ENCODE peak calls at places on chromosomes 12 and 14, in seven cellular contexts. One of them, this sample, is unnamed.

GRCh38 chr12:6773662-6774351 is 1.5 kb downstream of the LAG3 start:
- DNase-seq in sigmoid colon: no peak
- DNase-seq in GM12878: no peak
- DNase-seq in adrenal gland: no peak
- DNase-seq in suprapubic skin: no peak
- DNase-seq in Peyer's patch: no peak
- DNase-seq in testis: no peak
- DNase-seq in this sample: no peak

GRCh38 chr12:112172556-112173324 is 47.4 kb downstream of the TRAFD1 start:
- DNase-seq in sigmoid colon: peak
- DNase-seq in GM12878: no peak
- DNase-seq in adrenal gland: no peak
- DNase-seq in suprapubic skin: peak
- DNase-seq in Peyer's patch: no peak
- DNase-seq in testis: no peak
- DNase-seq in this sample: no peak

GRCh38 chr14:74647061-74647833 is 35.2 kb upstream of the LTBP2 start:
- DNase-seq in sigmoid colon: peak
- DNase-seq in GM12878: no peak
- DNase-seq in adrenal gland: no peak
- DNase-seq in suprapubic skin: no peak
- DNase-seq in Peyer's patch: no peak
- DNase-seq in testis: no peak
- DNase-seq in this sample: no peak

GRCh38 chr14:69298131-69299071 is 38.4 kb downstream of the GALNT16 start:
- DNase-seq in sigmoid colon: no peak
- DNase-seq in GM12878: no peak
- DNase-seq in adrenal gland: peak
- DNase-seq in suprapubic skin: no peak
- DNase-seq in Peyer's patch: no peak
- DNase-seq in testis: peak
- DNase-seq in this sample: no peak

GRCh38 chr12:45991289-45992249 is 1.2 kb upstream of the SCAF11 start:
- DNase-seq in sigmoid colon: peak
- DNase-seq in GM12878: no peak
- DNase-seq in adrenal gland: peak
- DNase-seq in suprapubic skin: peak
- DNase-seq in Peyer's patch: peak
- DNase-seq in testis: peak
- DNase-seq in this sample: peak

GRCh38 chr12:6697584-6698351 is 2.8 kb downstream of the PIANP start:
- DNase-seq in sigmoid colon: peak
- DNase-seq in GM12878: no peak
- DNase-seq in adrenal gland: peak
- DNase-seq in suprapubic skin: no peak
- DNase-seq in Peyer's patch: no peak
- DNase-seq in testis: peak
- DNase-seq in this sample: no peak

GRCh38 chr14:56247495-56248087 is 129.4 kb downstream of the PELI2 start:
- DNase-seq in sigmoid colon: no peak
- DNase-seq in GM12878: no peak
- DNase-seq in adrenal gland: no peak
- DNase-seq in suprapubic skin: no peak
- DNase-seq in Peyer's patch: no peak
- DNase-seq in testis: no peak
- DNase-seq in this sample: no peak

GRCh38 chr14:91835920-91836843 is 31.2 kb downstream of the TC2N start:
- DNase-seq in sigmoid colon: peak
- DNase-seq in GM12878: no peak
- DNase-seq in adrenal gland: peak
- DNase-seq in suprapubic skin: peak
- DNase-seq in Peyer's patch: peak
- DNase-seq in testis: peak
- DNase-seq in this sample: peak

GRCh38 chr12:57368349-57369095 is 62.3 kb downstream of the R3HDM2 start:
- DNase-seq in sigmoid colon: no peak
- DNase-seq in GM12878: no peak
- DNase-seq in adrenal gland: peak
- DNase-seq in suprapubic skin: no peak
- DNase-seq in Peyer's patch: no peak
- DNase-seq in testis: no peak
- DNase-seq in this sample: no peak

GRCh38 chr14:31435276-31435675 is 14.9 kb upstream of the HEATR5A start:
- DNase-seq in sigmoid colon: no peak
- DNase-seq in GM12878: no peak
- DNase-seq in adrenal gland: no peak
- DNase-seq in suprapubic skin: no peak
- DNase-seq in Peyer's patch: no peak
- DNase-seq in testis: no peak
- DNase-seq in this sample: no peak

GRCh38 chr14:60210703-60211102 is 38.3 kb upstream of the PPM1A start:
- DNase-seq in sigmoid colon: no peak
- DNase-seq in GM12878: no peak
- DNase-seq in adrenal gland: no peak
- DNase-seq in suprapubic skin: no peak
- DNase-seq in Peyer's patch: no peak
- DNase-seq in testis: no peak
- DNase-seq in this sample: no peak

GRCh38 chr14:60206249-60206670 is 41.1 kb upstream of the DHRS7 start:
- DNase-seq in sigmoid colon: no peak
- DNase-seq in GM12878: no peak
- DNase-seq in adrenal gland: no peak
- DNase-seq in suprapubic skin: no peak
- DNase-seq in Peyer's patch: no peak
- DNase-seq in testis: no peak
- DNase-seq in this sample: no peak

GRCh38 chr14:60206837-60207533 is 41.8 kb upstream of the DHRS7 start:
- DNase-seq in sigmoid colon: no peak
- DNase-seq in GM12878: peak
- DNase-seq in adrenal gland: no peak
- DNase-seq in suprapubic skin: no peak
- DNase-seq in Peyer's patch: no peak
- DNase-seq in testis: no peak
- DNase-seq in this sample: no peak

GRCh38 chr14:60204104-60204842 is 39.1 kb upstream of the DHRS7 start:
- DNase-seq in sigmoid colon: no peak
- DNase-seq in GM12878: peak
- DNase-seq in adrenal gland: no peak
- DNase-seq in suprapubic skin: no peak
- DNase-seq in Peyer's patch: no peak
- DNase-seq in testis: no peak
- DNase-seq in this sample: no peak

DNA sequence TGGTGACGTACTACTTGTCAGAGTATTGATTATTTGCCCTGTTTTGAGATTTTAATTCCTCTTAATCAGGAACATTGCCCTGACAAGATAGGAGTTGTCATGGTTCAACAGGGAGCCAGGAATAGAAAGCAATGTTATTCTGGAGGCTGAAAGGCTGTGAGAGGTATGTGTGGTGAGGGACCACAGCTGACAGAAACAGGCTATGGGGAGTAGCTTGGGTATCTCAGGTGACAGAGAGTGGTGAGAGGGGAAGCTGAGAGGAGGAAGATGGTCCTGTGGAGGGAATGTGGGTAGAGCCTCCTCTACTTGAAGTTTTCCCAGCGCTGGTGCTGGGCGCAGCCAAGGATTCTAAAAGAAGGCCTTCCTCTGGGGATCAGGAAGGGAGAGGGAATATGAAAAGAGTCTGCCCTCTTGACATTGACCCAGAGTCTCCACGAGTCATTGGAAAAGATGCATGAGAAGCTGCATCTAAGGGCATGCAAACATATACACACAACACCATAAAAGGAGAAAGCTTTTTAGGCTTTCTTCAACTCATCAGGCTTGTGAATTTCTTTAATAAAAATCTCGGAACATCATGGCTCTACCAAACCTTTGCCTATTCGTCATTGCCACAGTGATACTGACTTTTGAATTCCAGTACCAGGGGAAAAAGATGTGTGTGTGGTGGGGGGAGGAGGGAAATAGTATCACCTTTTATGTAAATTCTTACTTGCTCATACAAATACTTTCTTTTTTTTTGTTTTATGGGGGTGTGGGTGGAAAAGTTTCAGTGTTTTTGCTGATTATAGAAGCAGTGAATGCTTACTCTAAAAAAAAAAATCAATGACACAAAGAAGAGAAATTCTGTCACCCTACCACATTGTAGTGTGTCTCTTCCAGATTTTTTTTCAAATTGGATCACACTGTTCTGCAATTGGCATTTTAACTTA is 39.9 kb upstream of the DHRS7 start:
- DNase-seq in sigmoid colon: no peak
- DNase-seq in GM12878: peak
- DNase-seq in adrenal gland: no peak
- DNase-seq in suprapubic skin: no peak
- DNase-seq in Peyer's patch: no peak
- DNase-seq in testis: no peak
- DNase-seq in this sample: no peak
- TF ChIP-seq POLR2A in sigmoid colon: no peak
- TF ChIP-seq POLR2A in GM12878: peak
- TF ChIP-seq POLR2A in adrenal gland: no peak
- TF ChIP-seq POLR2A in suprapubic skin: no peak
- TF ChIP-seq POLR2A in Peyer's patch: no peak
- TF ChIP-seq POLR2A in testis: no peak
- TF ChIP-seq POLR2A in this sample: no peak

DNA sequence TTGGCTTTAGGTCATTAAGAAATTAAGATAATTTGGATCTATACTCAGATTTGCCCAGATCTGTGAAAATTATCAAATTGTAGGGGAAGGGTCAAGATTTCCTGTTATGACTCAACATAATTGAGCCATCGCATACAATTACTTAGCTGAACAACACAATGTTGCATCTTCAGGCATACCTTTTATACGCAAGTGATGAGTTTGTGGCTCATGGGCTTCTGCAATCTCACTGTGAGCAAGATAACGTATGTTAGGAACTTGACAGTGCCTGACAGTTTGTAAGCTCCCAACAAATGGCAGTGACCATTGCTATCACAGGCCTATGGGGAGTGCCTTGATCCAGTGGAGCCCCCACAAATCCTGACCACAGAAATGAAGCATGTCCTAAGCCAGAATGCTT is 199.7 kb downstream of the BCAT1 start:
- DNase-seq in sigmoid colon: no peak
- DNase-seq in GM12878: no peak
- DNase-seq in adrenal gland: no peak
- DNase-seq in suprapubic skin: no peak
- DNase-seq in Peyer's patch: no peak
- DNase-seq in testis: no peak
- DNase-seq in this sample: no peak
- H3K4me3 ChIP-seq in sigmoid colon: no peak
- H3K4me3 ChIP-seq in GM12878: no peak
- H3K4me3 ChIP-seq in adrenal gland: no peak
- H3K4me3 ChIP-seq in suprapubic skin: no peak
- H3K4me3 ChIP-seq in Peyer's patch: no peak
- H3K4me3 ChIP-seq in testis: no peak
- H3K4me3 ChIP-seq in this sample: no peak

DNA sequence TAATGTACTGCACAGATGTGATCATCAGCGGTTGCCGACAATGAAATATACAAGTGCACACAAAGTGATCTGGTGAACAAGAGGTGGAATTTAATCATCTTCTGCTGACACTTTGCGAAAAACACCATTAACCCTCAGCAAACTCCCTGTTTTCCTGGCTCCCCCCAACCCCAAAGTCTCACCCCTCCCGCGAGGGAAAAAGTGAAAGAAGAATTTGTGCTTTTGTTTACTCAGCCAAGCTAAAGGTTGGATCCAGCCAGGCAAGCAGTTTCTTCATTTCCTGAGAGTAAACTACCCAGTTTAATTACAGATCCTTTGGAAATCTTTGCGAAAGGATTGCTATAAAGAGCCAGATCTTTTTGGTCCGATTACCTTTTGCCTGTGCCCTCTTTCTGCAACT is 3.2 kb upstream of the LMO3 start:
- DNase-seq in sigmoid colon: no peak
- DNase-seq in GM12878: no peak
- DNase-seq in adrenal gland: no peak
- DNase-seq in suprapubic skin: no peak
- DNase-seq in Peyer's patch: no peak
- DNase-seq in testis: no peak
- DNase-seq in this sample: peak
- H3K27ac ChIP-seq in sigmoid colon: peak
- H3K27ac ChIP-seq in GM12878: no peak
- H3K27ac ChIP-seq in adrenal gland: peak
- H3K27ac ChIP-seq in suprapubic skin: no peak
- H3K27ac ChIP-seq in Peyer's patch: peak
- H3K27ac ChIP-seq in testis: no peak
- H3K27ac ChIP-seq in this sample: peak

GRCh38 chr14:67245104-67245503 is 3.9 kb downstream of the PALS1 start:
- DNase-seq in sigmoid colon: no peak
- DNase-seq in GM12878: no peak
- DNase-seq in adrenal gland: no peak
- DNase-seq in suprapubic skin: no peak
- DNase-seq in Peyer's patch: no peak
- DNase-seq in testis: no peak
- DNase-seq in this sample: no peak

GRCh38 chr14:67240168-67240932 is 885 bp upstream of the PALS1 start:
- DNase-seq in sigmoid colon: peak
- DNase-seq in GM12878: no peak
- DNase-seq in adrenal gland: peak
- DNase-seq in suprapubic skin: peak
- DNase-seq in Peyer's patch: peak
- DNase-seq in testis: peak
- DNase-seq in this sample: peak

GRCh38 chr14:67240978-67241415 is 238 bp upstream of the PALS1 start:
- DNase-seq in sigmoid colon: peak
- DNase-seq in GM12878: peak
- DNase-seq in adrenal gland: peak
- DNase-seq in suprapubic skin: peak
- DNase-seq in Peyer's patch: peak
- DNase-seq in testis: peak
- DNase-seq in this sample: peak

GRCh38 chr14:67239582-67239981 is 1.7 kb upstream of the PALS1 start:
- DNase-seq in sigmoid colon: no peak
- DNase-seq in GM12878: no peak
- DNase-seq in adrenal gland: no peak
- DNase-seq in suprapubic skin: no peak
- DNase-seq in Peyer's patch: no peak
- DNase-seq in testis: no peak
- DNase-seq in this sample: no peak

DNA sequence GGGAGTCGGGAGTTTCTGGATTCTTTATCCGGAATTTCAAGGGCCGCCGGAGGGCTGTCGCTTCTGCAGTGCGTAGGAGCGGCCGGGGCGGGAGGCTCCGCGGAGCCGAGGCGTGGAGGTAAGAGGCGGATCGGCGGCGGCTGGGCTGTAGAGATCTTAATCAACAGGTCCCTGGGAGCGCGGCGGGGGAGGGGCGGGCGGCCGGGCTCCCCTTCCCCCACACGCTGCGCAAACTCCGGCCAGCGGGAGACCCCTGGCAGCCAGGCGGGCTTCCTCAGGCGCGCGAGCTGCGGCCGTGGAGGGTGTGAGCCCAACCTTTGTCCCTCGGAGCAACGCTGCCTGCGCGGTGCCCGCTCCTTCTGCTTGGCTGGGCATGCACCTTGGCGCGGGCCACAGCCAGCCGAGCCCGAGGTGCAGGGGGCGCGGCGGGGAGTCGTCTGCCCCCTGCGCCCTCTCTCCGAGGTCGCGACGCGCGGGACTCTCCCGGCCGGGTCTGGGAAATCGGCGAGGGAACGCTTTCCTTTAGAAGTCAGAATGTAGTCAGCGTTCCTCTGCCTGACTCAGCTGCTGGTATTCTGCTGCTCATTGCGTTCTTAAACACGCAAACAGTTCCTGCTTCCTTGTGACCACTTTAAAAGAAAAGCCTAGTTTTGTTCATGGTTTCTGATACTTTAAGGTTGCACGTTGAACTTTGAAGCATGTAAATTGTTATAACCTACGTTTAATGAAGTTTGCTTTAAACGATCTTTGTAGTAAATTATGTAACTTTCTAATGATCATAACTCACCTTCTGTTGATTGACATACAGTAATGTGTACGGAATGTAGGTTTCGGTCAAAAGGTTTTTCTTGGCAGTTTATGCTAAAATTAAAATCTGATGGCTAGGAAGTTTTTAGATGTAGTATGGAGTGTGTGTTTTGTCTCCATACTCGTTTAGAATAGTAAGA is at the start of gene PALS1:
- DNase-seq in sigmoid colon: peak
- DNase-seq in GM12878: peak
- DNase-seq in adrenal gland: peak
- DNase-seq in suprapubic skin: no peak
- DNase-seq in Peyer's patch: no peak
- DNase-seq in testis: peak
- DNase-seq in this sample: peak
- TF ChIP-seq POLR2A in sigmoid colon: no peak
- TF ChIP-seq POLR2A in GM12878: peak
- TF ChIP-seq POLR2A in adrenal gland: peak
- TF ChIP-seq POLR2A in suprapubic skin: no peak
- TF ChIP-seq POLR2A in Peyer's patch: no peak
- TF ChIP-seq POLR2A in testis: no peak
- TF ChIP-seq POLR2A in this sample: peak